ENCODE peak calls at places on chromosome 15, in six cellular contexts. X is SK-N-SH, J is AG04449, W is psoas muscle, R is GM06990, D is uterus. P is an unnamed sample.

GRCh38 chr15:38252481-38253311 is at the start of gene SPRED1:
- DNase-seq in D (peak), X (peak), W (peak), R (peak), J (no peak), P (no peak)

GRCh38 chr15:74368121-74368520 is 675 bp upstream of the CYP11A1 start:
- DNase-seq in X (no peak), W (no peak), R (no peak), D (no peak), J (no peak), P (no peak)

GRCh38 chr15:96200357-96200972 is 130.0 kb upstream of the NR2F2 start:
- DNase-seq in X (no peak), R (no peak), W (no peak), D (no peak), J (no peak), P (no peak)

GRCh38 chr15:34682673-34683072 is 72.1 kb downstream of the GJD2 start:
- DNase-seq in R (no peak), D (no peak), J (no peak), X (no peak), W (no peak), P (peak)

GRCh38 chr15:81133782-81134461 is at the start of gene CFAP161:
- DNase-seq in W (peak), R (peak), D (peak), X (peak), J (no peak), P (peak)

GRCh38 chr15:53454535-53454842 is 305.0 kb downstream of the WDR72 start:
- DNase-seq in X (no peak), R (no peak), D (no peak), W (no peak), J (no peak), P (no peak)

GRCh38 chr15:32952901-32953889 is 235.4 kb downstream of the GREM1 start:
- DNase-seq in D (no peak), R (no peak), X (no peak), W (no peak), J (no peak), P (peak)

GRCh38 chr15:51621917-51622268 is 678 bp downstream of the DMXL2 start:
- DNase-seq in W (peak), R (no peak), X (peak), J (no peak), D (peak), P (peak)

GRCh38 chr15:33720952-33721351 is 247.3 kb upstream of the CHRM5 start:
- DNase-seq in W (no peak), R (no peak), D (no peak), X (no peak), J (no peak), P (no peak)

GRCh38 chr15:79283252-79284048 is 928 bp downstream of the ANKRD34C start:
- DNase-seq in X (peak), D (no peak), R (peak), J (no peak), W (peak), P (peak)

GRCh38 chr15:80689716-80690115 is 5.4 kb upstream of the ABHD17C start:
- DNase-seq in D (no peak), J (no peak), X (no peak), W (no peak), R (no peak), P (no peak)

GRCh38 chr15:90550919-90551318 is 21.2 kb downstream of the CRTC3 start:
- DNase-seq in J (no peak), W (no peak), D (no peak), X (no peak), R (no peak), P (no peak)

GRCh38 chr15:53693729-53694533 is 65.5 kb downstream of the WDR72 start:
- DNase-seq in D (peak), R (no peak), J (no peak), W (no peak), X (no peak), P (peak)

DNA sequence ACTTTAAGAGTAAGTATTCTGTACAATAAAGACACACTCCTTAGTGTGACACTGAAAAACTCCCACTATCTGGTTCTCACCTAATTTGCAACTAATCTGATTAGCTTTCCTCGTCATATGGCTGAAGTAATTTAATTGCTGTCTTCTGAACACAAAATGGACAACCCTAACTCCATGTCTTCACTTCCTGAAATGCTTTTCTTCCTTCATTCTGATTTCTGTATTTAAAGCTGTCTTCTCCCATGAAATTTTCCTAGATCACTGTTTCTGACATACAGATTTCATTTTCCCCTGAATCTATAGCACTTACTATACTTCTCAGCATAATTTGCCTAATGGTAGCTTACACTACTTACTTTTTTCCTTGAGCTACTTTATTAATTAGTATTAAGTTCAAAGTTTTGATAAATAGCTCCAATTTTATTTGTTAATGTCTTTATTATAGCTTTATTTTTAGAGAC is 6.3 kb downstream of the CCPG1 start:
- DNase-seq in X (no peak), J (no peak), R (no peak), D (no peak), W (no peak), P (no peak)
- H3K4me3 ChIP-seq in X (no peak), J (no peak), R (no peak), D (no peak), W (peak), P (no peak)

GRCh38 chr15:40952901-40953712 is at the start of gene CHAC1:
- DNase-seq in R (peak), D (peak), W (peak), X (peak), J (peak), P (peak)
- TF ChIP-seq CTCF in R (no peak), D (no peak), W (no peak), X (no peak), J (no peak), P (no peak)

GRCh38 chr15:93859176-93859575 is 372.2 kb upstream of the MCTP2 start:
- DNase-seq in J (no peak), D (no peak), R (no peak), W (no peak), X (no peak), P (no peak)

GRCh38 chr15:93861956-93862741 is 369.2 kb upstream of the MCTP2 start:
- DNase-seq in D (no peak), X (peak), W (no peak), R (no peak), J (no peak), P (no peak)

GRCh38 chr15:93865610-93866009 is 365.8 kb upstream of the MCTP2 start:
- DNase-seq in W (no peak), J (no peak), X (no peak), R (no peak), D (peak), P (no peak)

GRCh38 chr15:93862791-93863190 is 368.6 kb upstream of the MCTP2 start:
- DNase-seq in J (no peak), W (no peak), D (no peak), X (no peak), R (no peak), P (no peak)

DNA sequence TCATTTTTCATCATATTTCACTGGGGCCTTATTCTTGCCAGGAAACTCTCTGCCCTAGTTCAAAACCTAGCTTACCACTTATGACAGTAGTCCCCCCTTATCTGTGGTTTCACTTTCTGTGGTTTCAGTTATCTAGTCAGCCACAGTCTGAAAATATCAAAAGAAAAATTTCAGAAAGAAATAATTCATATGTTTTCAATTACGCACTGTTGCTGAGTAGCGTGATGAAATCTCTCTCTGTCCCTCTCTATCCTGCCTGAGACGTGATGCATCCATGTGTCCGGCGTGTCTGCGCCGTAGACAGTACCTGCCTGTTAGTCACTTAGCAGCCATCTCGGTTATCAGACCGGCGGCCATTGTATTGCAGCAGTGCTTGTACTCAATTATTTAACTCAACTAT is 369.9 kb upstream of the MCTP2 start:
- DNase-seq in J (peak), R (no peak), D (peak), X (peak), W (no peak), P (no peak)
- H3K4me3 ChIP-seq in J (no peak), R (no peak), D (no peak), X (peak), W (no peak), P (no peak)

GRCh38 chr15:100090411-100090810 is 251.4 kb downstream of the ADAMTS17 start:
- DNase-seq in J (no peak), X (no peak), R (no peak), W (no peak), D (no peak), P (no peak)
- TF ChIP-seq CTCF in J (no peak), X (no peak), R (no peak), W (no peak), D (no peak), P (no peak)

DNA sequence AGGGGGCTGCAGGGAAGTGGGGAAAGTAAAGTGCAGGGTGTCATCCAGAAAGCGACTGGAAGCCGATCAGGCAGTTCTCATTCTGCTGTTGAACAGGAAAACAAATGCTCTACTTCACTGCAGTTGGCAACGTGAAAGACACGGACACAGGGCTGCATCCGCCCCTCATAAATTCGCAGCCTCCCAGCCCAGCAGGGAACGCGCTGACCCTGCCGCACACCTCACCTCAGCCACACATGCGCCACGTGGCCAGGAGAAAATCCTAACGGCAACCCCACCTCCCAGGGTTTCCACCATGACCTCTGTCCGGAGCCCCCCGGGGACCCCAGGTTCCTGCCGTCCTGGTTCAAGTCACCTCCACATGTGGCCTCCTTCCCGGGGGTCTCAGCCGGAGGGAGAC is 118.5 kb downstream of the TMEM266 start:
- DNase-seq in D (no peak), X (no peak), J (no peak), R (no peak), W (no peak), P (no peak)
- H3K4me3 ChIP-seq in D (no peak), X (no peak), J (no peak), R (no peak), W (peak), P (no peak)

DNA sequence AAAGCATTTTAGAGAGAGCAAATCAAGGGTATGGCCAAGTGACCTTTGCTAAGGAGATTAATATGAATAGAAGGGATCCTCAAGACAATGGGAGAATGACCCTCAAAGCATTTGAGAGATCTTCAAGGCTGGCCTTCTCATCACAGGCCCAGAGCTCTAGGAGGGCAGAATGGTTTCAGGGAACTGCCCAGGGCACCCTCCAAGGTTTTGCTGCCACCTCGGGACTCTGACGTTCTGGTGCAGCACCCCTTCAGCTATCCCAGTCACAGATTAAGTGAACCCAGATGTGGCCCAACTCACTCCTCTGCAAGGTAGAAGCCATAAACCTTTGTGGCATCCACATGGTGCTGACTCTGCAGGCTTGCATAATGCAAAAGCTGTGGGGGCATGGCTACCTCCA is 209.3 kb downstream of the TLE3 start:
- DNase-seq in R (no peak), X (no peak), J (no peak), W (no peak), D (no peak), P (no peak)
- TF ChIP-seq CTCF in R (no peak), X (no peak), J (no peak), W (no peak), D (no peak), P (no peak)

GRCh38 chr15:100405179-100405578 is 63.4 kb upstream of the ADAMTS17 start:
- DNase-seq in W (no peak), R (no peak), X (no peak), D (no peak), J (no peak), P (no peak)

GRCh38 chr15:100400996-100401395 is 59.2 kb upstream of the ADAMTS17 start:
- DNase-seq in W (no peak), X (no peak), J (no peak), R (no peak), D (no peak), P (no peak)
- H3K4me3 ChIP-seq in W (no peak), X (no peak), J (no peak), R (no peak), D (no peak), P (no peak)

GRCh38 chr15:88255109-88255495 is 1.4 kb downstream of the NTRK3 start:
- DNase-seq in J (no peak), W (no peak), D (no peak), X (no peak), R (no peak), P (no peak)

GRCh38 chr15:88255496-88256171 is 905 bp downstream of the NTRK3 start:
- DNase-seq in W (no peak), R (no peak), J (no peak), X (peak), D (peak), P (no peak)

GRCh38 chr15:88257311-88257901 is 867 bp upstream of the NTRK3 start:
- DNase-seq in W (no peak), R (no peak), J (no peak), D (no peak), X (peak), P (no peak)

GRCh38 chr15:88256261-88257230 is at the start of gene NTRK3:
- DNase-seq in X (peak), W (no peak), R (no peak), J (no peak), D (no peak), P (no peak)

DNA sequence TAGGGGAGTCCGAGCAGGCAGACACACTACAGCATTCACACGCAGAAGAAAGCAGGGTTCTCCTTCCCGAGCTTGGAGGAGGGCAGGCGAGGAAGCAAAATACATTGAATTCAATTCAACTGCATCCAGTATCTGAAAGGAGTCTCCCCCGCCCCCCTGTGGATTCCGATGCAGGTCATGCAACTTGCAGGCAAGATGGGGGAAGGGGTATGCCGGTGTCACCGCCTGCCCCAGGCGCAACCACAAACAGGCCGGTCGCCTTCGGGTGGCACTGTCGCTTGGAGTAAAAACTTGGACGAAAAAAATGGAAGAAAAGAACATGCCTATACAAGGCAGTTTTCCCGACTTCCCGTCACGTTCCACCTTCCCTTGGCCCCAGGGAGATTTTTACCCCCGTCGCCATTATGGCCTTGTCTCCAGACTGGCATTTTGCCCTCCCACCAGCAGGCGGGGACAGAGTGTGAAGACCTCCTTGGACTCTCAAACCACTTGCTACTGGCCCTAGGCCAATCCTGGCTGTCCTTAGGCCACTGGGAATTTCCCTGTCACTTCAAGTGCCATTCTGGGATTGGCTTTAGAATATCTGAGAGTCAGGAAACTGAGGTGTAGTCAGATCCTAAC is 1.6 kb upstream of the NTRK3 start:
- DNase-seq in W (no peak), J (no peak), D (no peak), X (peak), R (no peak), P (no peak)
- TF ChIP-seq CTCF in W (no peak), J (no peak), D (no peak), X (peak), R (peak), P (peak)

DNA sequence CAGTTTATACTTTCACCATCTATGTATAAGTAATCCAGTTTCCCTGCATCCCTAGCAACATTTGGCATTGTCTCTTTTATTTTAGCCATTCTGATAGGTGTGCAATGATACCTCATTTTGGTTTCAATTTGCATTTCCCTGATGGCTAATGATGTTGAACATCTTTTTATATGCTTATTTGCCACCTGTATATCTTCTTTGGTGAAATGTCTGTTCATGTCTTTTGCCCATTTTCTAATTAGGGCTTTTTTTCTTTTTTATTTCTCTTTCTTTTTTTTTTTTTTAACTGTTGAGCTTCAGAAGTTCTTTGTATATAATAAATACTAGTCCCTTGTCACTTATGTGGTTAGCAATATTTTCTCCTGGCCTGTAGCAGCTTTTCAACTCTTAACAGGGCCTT is 68.9 kb downstream of the TM2D3 start:
- DNase-seq in X (no peak), D (no peak), J (no peak), R (no peak), W (no peak), P (no peak)
- H3K4me3 ChIP-seq in X (no peak), D (no peak), J (no peak), R (no peak), W (no peak), P (no peak)

GRCh38 chr15:31214158-31214863 is 112.3 kb upstream of the KLF13 start:
- DNase-seq in X (no peak), J (no peak), D (no peak), R (no peak), W (no peak), P (no peak)
- TF ChIP-seq CTCF in X (no peak), J (no peak), D (no peak), R (peak), W (no peak), P (no peak)

P was measured in astrocyte of the cerebellum.